ENCODE peak calls at places on chromosome 5, in nine cellular contexts. C, Z, G, D, K, R, U, J and I are unnamed samples.

GRCh38 chr5:123496892-123497291 is 15.1 kb upstream of the CSNK1G3 start:
- DNase-seq in C (no peak), Z (no peak), G (no peak), D (no peak), K (no peak), R (no peak), U (no peak), J (peak; percentile 88), I (no peak)

GRCh38 chr5:73859696-73860095 is 233.7 kb downstream of the ARHGEF28 start:
- DNase-seq in C (no peak), Z (no peak), G (no peak), D (no peak), K (no peak), R (no peak), U (no peak), J (no peak), I (no peak)

GRCh38 chr5:181164076-181164952 is 16.9 kb downstream of the OR2V2 start:
- DNase-seq in C (peak; percentile 46), Z (no peak), G (no peak), D (peak; percentile 75), K (no peak), R (no peak), U (no peak), J (no peak), I (no peak)

GRCh38 chr5:139298242-139298641 is 4.7 kb downstream of the MATR3 start:
- DNase-seq in C (no peak), Z (no peak), G (no peak), D (no peak), K (no peak), R (no peak), U (no peak), J (no peak), I (no peak)

GRCh38 chr5:135862744-135863143 is 28.3 kb downstream of the SLC25A48 start:
- DNase-seq in C (no peak), Z (no peak), G (no peak), D (no peak), K (no peak), R (no peak), U (no peak), J (no peak), I (no peak)

GRCh38 chr5:109589983-109590382 is 99.7 kb upstream of the MAN2A1 start:
- DNase-seq in C (peak; percentile 34), Z (no peak), G (no peak), D (peak; percentile 27), K (no peak), R (peak; percentile 7), U (no peak), J (no peak), I (no peak)

GRCh38 chr5:137822158-137822764 is 45.4 kb upstream of the MYOT start:
- DNase-seq in C (peak; percentile 79), Z (no peak), G (no peak), D (peak; percentile 89), K (no peak), R (peak; percentile 26), U (no peak), J (peak; percentile 25), I (peak; percentile 66)

GRCh38 chr5:1343931-1344901 is 683 bp downstream of the CLPTM1L start:
- DNase-seq in C (no peak), Z (no peak), G (no peak), D (peak; percentile 27), K (no peak), R (no peak), U (peak; percentile 19), J (no peak), I (no peak)

GRCh38 chr5:94893404-94894145 is 275.1 kb downstream of the SLF1 start:
- DNase-seq in C (peak; percentile 13), Z (no peak), G (no peak), D (peak; percentile 50), K (no peak), R (no peak), U (no peak), J (peak; percentile 26), I (no peak)

GRCh38 chr5:56415356-56415765 is 182.2 kb upstream of the ANKRD55 start:
- DNase-seq in C (no peak), Z (no peak), G (no peak), D (no peak), K (no peak), R (no peak), U (no peak), J (peak; percentile 43), I (peak; percentile 82)

GRCh38 chr5:169756071-169756765 is 119.1 kb downstream of the DOCK2 start:
- DNase-seq in C (no peak), Z (no peak), G (no peak), D (no peak), K (no peak), R (no peak), U (no peak), J (no peak), I (no peak)

GRCh38 chr5:16508730-16509531 is 43.3 kb upstream of the ZNF622 start:
- DNase-seq in C (peak; percentile 67), Z (no peak), G (no peak), D (peak; percentile 86), K (no peak), R (no peak), U (no peak), J (no peak), I (peak; percentile 60)

GRCh38 chr5:133292300-133292699 is 240.5 kb downstream of the HSPA4 start:
- DNase-seq in C (no peak), Z (no peak), G (peak; percentile 64), D (peak; percentile 14), K (no peak), R (no peak), U (no peak), J (no peak), I (no peak)

GRCh38 chr5:140112685-140113179 is 1.2 kb upstream of the PURA start:
- DNase-seq in C (no peak), Z (no peak), G (no peak), D (peak; percentile 63), K (no peak), R (no peak), U (no peak), J (peak; percentile 13), I (no peak)

GRCh38 chr5:91079037-91079436 is 304.1 kb downstream of the ARRDC3 start:
- DNase-seq in C (no peak), Z (no peak), G (no peak), D (no peak), K (no peak), R (no peak), U (no peak), J (peak; percentile 29), I (no peak)

GRCh38 chr5:150461231-150461630 is 11.7 kb upstream of the RPS14 start:
- DNase-seq in C (no peak), Z (peak; percentile 5), G (no peak), D (peak; percentile 47), K (no peak), R (no peak), U (no peak), J (no peak), I (no peak)

GRCh38 chr5:71828641-71829040 is 109.6 kb downstream of the CARTPT start:
- DNase-seq in C (no peak), Z (no peak), G (no peak), D (no peak), K (no peak), R (no peak), U (no peak), J (no peak), I (no peak)

GRCh38 chr5:100867039-100867562 is 36.0 kb downstream of the ST8SIA4 start:
- DNase-seq in C (no peak), Z (no peak), G (no peak), D (no peak), K (no peak), R (no peak), U (no peak), J (no peak), I (no peak)

GRCh38 chr5:142421158-142421617 is 96.4 kb upstream of the SPRY4 start:
- DNase-seq in C (no peak), Z (no peak), G (no peak), D (no peak), K (no peak), R (no peak), U (no peak), J (no peak), I (no peak)

GRCh38 chr5:151578326-151579025 is 12.7 kb downstream of the FAT2 start:
- DNase-seq in C (no peak), Z (no peak), G (no peak), D (no peak), K (no peak), R (no peak), U (no peak), J (no peak), I (no peak)

GRCh38 chr5:7842531-7842930 is 8.4 kb downstream of the CFAP90 start:
- DNase-seq in C (no peak), Z (no peak), G (no peak), D (no peak), K (no peak), R (no peak), U (no peak), J (no peak), I (no peak)

GRCh38 chr5:98921947-98922508 is 6.8 kb downstream of the CHD1 start:
- DNase-seq in C (no peak), Z (no peak), G (no peak), D (no peak), K (no peak), R (peak; percentile 26), U (no peak), J (no peak), I (no peak)

GRCh38 chr5:5037674-5038073 is 102.5 kb upstream of the ADAMTS16 start:
- DNase-seq in C (no peak), Z (no peak), G (no peak), D (no peak), K (no peak), R (no peak), U (no peak), J (no peak), I (no peak)

GRCh38 chr5:107519900-107520354 is 150.8 kb downstream of the EFNA5 start:
- DNase-seq in C (no peak), Z (no peak), G (no peak), D (peak; percentile 76), K (no peak), R (no peak), U (no peak), J (peak; percentile 34), I (peak; percentile 8)